ENCODE peak calls at places on chromosomes 7 and 10, in nine cellular contexts. One of them, this sample, is unnamed.

GRCh38 chr7:126443951-126444350 is 808.8 kb downstream of the GRM8 start:
- DNase-seq in pancreas: no peak
- DNase-seq in H9: no peak
- DNase-seq in T-cell: no peak
- DNase-seq in activated CD4-positive, CD25-positive, alpha-beta regulatory T cell: no peak
- DNase-seq in HTR-8/SVneo: no peak
- DNase-seq in GM12891: no peak
- DNase-seq in posterior cingulate gyrus: no peak
- DNase-seq in vagina: no peak
- DNase-seq in this sample: no peak

GRCh38 chr7:149610441-149611011 is 112.9 kb upstream of the ZNF746 start:
- DNase-seq in activated CD4-positive, CD25-positive, alpha-beta regulatory T cell: no peak
- DNase-seq in vagina: no peak
- DNase-seq in H9: no peak
- DNase-seq in T-cell: no peak
- DNase-seq in HTR-8/SVneo: no peak
- DNase-seq in GM12891: no peak
- DNase-seq in posterior cingulate gyrus: no peak
- DNase-seq in pancreas: no peak
- DNase-seq in this sample: no peak

GRCh38 chr7:6106140-6106904 is 75.1 kb downstream of the ANKRD61 start:
- DNase-seq in activated CD4-positive, CD25-positive, alpha-beta regulatory T cell: no peak
- DNase-seq in HTR-8/SVneo: no peak
- DNase-seq in vagina: no peak
- DNase-seq in pancreas: no peak
- DNase-seq in posterior cingulate gyrus: no peak
- DNase-seq in GM12891: no peak
- DNase-seq in H9: no peak
- DNase-seq in T-cell: peak
- DNase-seq in this sample: no peak

GRCh38 chr10:123142701-123143161 is 5.2 kb upstream of the HMX2 start:
- DNase-seq in GM12891: no peak
- DNase-seq in activated CD4-positive, CD25-positive, alpha-beta regulatory T cell: no peak
- DNase-seq in H9: no peak
- DNase-seq in T-cell: no peak
- DNase-seq in posterior cingulate gyrus: no peak
- DNase-seq in vagina: no peak
- DNase-seq in pancreas: no peak
- DNase-seq in HTR-8/SVneo: no peak
- DNase-seq in this sample: no peak

GRCh38 chr10:71222541-71223364 is 10.4 kb downstream of the UNC5B start:
- DNase-seq in H9: peak
- DNase-seq in HTR-8/SVneo: no peak
- DNase-seq in activated CD4-positive, CD25-positive, alpha-beta regulatory T cell: no peak
- DNase-seq in pancreas: no peak
- DNase-seq in T-cell: no peak
- DNase-seq in posterior cingulate gyrus: no peak
- DNase-seq in vagina: no peak
- DNase-seq in GM12891: no peak
- DNase-seq in this sample: peak

GRCh38 chr7:107622429-107622828 is 38.2 kb upstream of the SLC26A4 start:
- DNase-seq in vagina: no peak
- DNase-seq in posterior cingulate gyrus: no peak
- DNase-seq in H9: no peak
- DNase-seq in T-cell: no peak
- DNase-seq in GM12891: no peak
- DNase-seq in activated CD4-positive, CD25-positive, alpha-beta regulatory T cell: no peak
- DNase-seq in pancreas: no peak
- DNase-seq in HTR-8/SVneo: no peak
- DNase-seq in this sample: no peak

GRCh38 chr10:116246263-116246662 is 26.7 kb downstream of the GFRA1 start:
- DNase-seq in GM12891: no peak
- DNase-seq in T-cell: no peak
- DNase-seq in H9: no peak
- DNase-seq in activated CD4-positive, CD25-positive, alpha-beta regulatory T cell: no peak
- DNase-seq in vagina: no peak
- DNase-seq in pancreas: no peak
- DNase-seq in posterior cingulate gyrus: no peak
- DNase-seq in HTR-8/SVneo: no peak
- DNase-seq in this sample: no peak

GRCh38 chr10:36764823-36765222 is 360.6 kb upstream of the ANKRD30A start:
- DNase-seq in activated CD4-positive, CD25-positive, alpha-beta regulatory T cell: no peak
- DNase-seq in HTR-8/SVneo: no peak
- DNase-seq in posterior cingulate gyrus: no peak
- DNase-seq in H9: no peak
- DNase-seq in pancreas: no peak
- DNase-seq in vagina: no peak
- DNase-seq in GM12891: no peak
- DNase-seq in T-cell: no peak
- DNase-seq in this sample: no peak

GRCh38 chr7:47609803-47610452 is 28.0 kb upstream of the TNS3 start:
- DNase-seq in pancreas: no peak
- DNase-seq in vagina: no peak
- DNase-seq in T-cell: no peak
- DNase-seq in H9: no peak
- DNase-seq in posterior cingulate gyrus: no peak
- DNase-seq in HTR-8/SVneo: no peak
- DNase-seq in GM12891: no peak
- DNase-seq in activated CD4-positive, CD25-positive, alpha-beta regulatory T cell: no peak
- DNase-seq in this sample: no peak

This sample was measured in head of caudate nucleus.